ENCODE peak calls at places on chromosomes 2 and 18, in six cellular contexts. L, G, D, X, S and Y are unnamed samples.

GRCh38 chr2:54386993-54387590 is 69.0 kb upstream of the SPTBN1 start:
- DNase-seq in L (peak), G (no peak), D (peak), X (peak), S (no peak), Y (no peak)

GRCh38 chr2:76170856-76171255 is 460.1 kb upstream of the GCFC2 start:
- DNase-seq in L (no peak), G (no peak), D (no peak), X (no peak), S (no peak), Y (no peak)

GRCh38 chr2:37201766-37202165 is 5.5 kb downstream of the CEBPZOS start:
- DNase-seq in L (no peak), G (no peak), D (no peak), X (no peak), S (no peak), Y (no peak)

GRCh38 chr2:137507237-137507636 is 457.0 kb upstream of the HNMT start:
- DNase-seq in L (no peak), G (no peak), D (no peak), X (no peak), S (no peak), Y (no peak)

GRCh38 chr18:55093808-55094207 is 134.5 kb upstream of the CCDC68 start:
- DNase-seq in L (no peak), G (no peak), D (no peak), X (no peak), S (no peak), Y (no peak)

GRCh38 chr18:37980556-37980955 is 415.0 kb upstream of the CELF4 start:
- DNase-seq in L (no peak), G (no peak), D (no peak), X (no peak), S (no peak), Y (no peak)

GRCh38 chr2:100104718-100105677 is 37.4 kb downstream of the AFF3 start:
- DNase-seq in L (peak), G (peak), D (peak), X (no peak), S (no peak), Y (no peak)

GRCh38 chr2:95063401-95063958 is 38.0 kb downstream of the MAL start:
- DNase-seq in L (no peak), G (no peak), D (no peak), X (no peak), S (no peak), Y (no peak)

GRCh38 chr2:51247252-51247651 is 215.3 kb upstream of the NRXN1 start:
- DNase-seq in L (no peak), G (peak), D (no peak), X (no peak), S (no peak), Y (no peak)

GRCh38 chr18:9474103-9474982 is 970 bp upstream of the RALBP1 start:
- DNase-seq in L (peak), G (no peak), D (peak), X (peak), S (no peak), Y (no peak)

GRCh38 chr2:98502556-98503335 is 58.1 kb downstream of the INPP4A start:
- DNase-seq in L (peak), G (no peak), D (no peak), X (peak), S (no peak), Y (no peak)

GRCh38 chr2:47160207-47160606 is 5.1 kb upstream of the STPG4 start:
- DNase-seq in L (no peak), G (no peak), D (no peak), X (no peak), S (no peak), Y (no peak)

GRCh38 chr18:34805117-34805882 is 95.2 kb downstream of the DTNA start:
- DNase-seq in L (no peak), G (no peak), D (no peak), X (no peak), S (no peak), Y (no peak)

GRCh38 chr18:34807106-34807796 is 97.2 kb downstream of the DTNA start:
- DNase-seq in L (no peak), G (no peak), D (no peak), X (no peak), S (peak), Y (peak)

GRCh38 chr18:34808389-34808788 is 98.3 kb downstream of the DTNA start:
- DNase-seq in L (no peak), G (no peak), D (no peak), X (no peak), S (no peak), Y (no peak)

GRCh38 chr18:34806527-34806926 is 96.4 kb downstream of the DTNA start:
- DNase-seq in L (no peak), G (no peak), D (no peak), X (peak), S (no peak), Y (no peak)

DNA sequence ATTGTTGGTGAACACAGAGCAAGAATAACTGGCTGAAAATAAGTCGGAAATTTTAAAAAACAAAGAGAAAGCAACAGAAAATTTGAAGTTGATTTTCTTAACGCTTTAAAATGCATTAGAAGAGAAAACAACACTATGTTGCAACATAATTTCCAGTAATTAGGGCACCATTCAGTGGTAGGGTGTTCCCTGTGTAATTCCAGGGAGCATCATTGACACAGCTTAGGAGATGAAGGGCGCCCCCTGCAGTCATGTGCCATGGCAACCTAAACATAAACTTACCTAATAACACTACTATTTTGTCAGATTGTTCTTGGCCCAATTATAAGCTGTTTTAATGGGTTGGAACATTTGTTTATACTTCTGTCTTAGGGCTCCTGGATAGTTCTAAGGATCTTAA is 99.6 kb downstream of the DTNA start:
- DNase-seq in L (peak), G (peak), D (peak), X (peak), S (peak), Y (peak)
- TF ChIP-seq CTCF in L (peak), G (peak), D (no peak), X (peak), S (peak), Y (peak)

GRCh38 chr2:62747876-62748275 is 42.4 kb downstream of the EHBP1 start:
- DNase-seq in L (no peak), G (no peak), D (no peak), X (no peak), S (no peak), Y (no peak)
- TF ChIP-seq CTCF in L (no peak), G (no peak), D (no peak), X (no peak), S (no peak), Y (no peak)

GRCh38 chr18:75687626-75688025 is 260.1 kb upstream of the SMIM21 start:
- DNase-seq in L (no peak), G (no peak), D (no peak), X (no peak), S (no peak), Y (peak)

GRCh38 chr18:75694292-75694691 is 266.8 kb upstream of the SMIM21 start:
- DNase-seq in L (no peak), G (no peak), D (no peak), X (no peak), S (no peak), Y (no peak)

DNA sequence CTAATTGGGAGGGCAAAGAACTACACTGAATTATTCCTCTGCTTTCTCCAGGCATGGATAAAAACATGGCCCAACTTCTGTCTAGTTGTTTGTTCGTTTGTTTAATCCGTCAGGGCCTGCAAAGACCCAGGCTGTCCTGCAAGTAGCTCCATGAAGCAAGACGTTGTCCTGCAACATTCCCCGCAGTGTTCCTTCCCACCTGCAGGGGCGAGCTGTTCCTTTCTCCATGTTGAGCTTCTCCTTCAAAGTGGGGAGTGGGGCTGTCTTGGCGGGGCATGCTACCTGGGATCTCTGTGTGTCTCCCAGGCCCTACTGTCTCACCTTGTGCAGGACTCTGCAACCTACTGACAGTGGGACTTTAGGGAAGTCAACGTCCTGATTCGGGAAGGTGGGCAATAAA is 264.0 kb upstream of the SMIM21 start:
- DNase-seq in L (no peak), G (no peak), D (no peak), X (no peak), S (no peak), Y (no peak)
- TF ChIP-seq CTCF in L (no peak), G (no peak), D (no peak), X (no peak), S (no peak), Y (no peak)

GRCh38 chr2:3376821-3377220 is 797 bp downstream of the EIPR1 start:
- DNase-seq in L (no peak), G (no peak), D (no peak), X (no peak), S (no peak), Y (no peak)

GRCh38 chr2:3377279-3377611 is 373 bp downstream of the EIPR1 start:
- DNase-seq in L (peak), G (peak), D (no peak), X (peak), S (no peak), Y (peak)

GRCh38 chr2:3379339-3379646 is 201 bp upstream of the TRAPPC12 start:
- DNase-seq in L (no peak), G (no peak), D (no peak), X (no peak), S (no peak), Y (no peak)

GRCh38 chr2:3379647-3380534 is at the start of gene TRAPPC12:
- DNase-seq in L (peak), G (peak), D (peak), X (peak), S (peak), Y (peak)

DNA sequence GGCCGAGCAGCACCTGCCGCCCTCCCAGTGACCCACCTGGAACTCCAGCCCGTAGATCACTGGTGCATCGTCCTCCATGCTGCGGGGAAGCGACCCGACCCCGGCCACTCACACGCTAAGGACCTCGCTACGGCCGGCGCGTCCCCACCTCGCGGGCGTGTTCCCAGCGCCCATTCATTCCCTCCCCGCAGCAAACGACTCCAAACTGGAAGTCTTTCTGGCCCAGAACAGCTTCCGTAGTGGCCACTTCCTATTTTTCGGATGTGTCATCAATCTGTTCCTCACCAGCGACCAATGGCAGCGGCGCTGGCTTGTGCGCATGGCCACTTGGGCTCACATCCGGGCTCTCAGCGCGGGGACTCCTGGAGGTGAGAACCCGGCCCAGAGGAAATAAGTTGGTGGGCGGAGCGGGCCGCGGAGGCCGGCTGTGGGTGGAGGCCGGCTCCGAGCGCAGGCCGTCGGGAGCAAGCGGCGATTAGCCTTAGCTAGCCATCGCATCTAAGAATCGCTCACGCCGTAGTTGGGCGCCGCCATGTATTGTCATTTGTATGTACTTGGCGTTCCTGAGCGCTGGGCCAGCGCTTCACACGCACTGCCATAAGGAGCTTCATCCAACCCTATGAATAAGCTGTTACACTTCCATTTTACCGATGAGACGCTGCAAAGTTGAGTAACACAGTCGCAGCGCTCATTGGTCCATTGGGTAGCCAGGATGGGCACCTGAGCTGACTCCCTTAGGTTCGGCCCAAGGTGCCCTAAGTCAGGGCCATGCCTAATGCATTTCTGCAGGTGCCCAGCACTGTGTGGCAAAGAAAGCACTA is at the start of gene EIPR1:
- DNase-seq in L (peak), G (peak), D (peak), X (peak), S (peak), Y (peak)
- TF ChIP-seq CTCF in L (no peak), G (no peak), D (no peak), X (no peak), S (no peak), Y (no peak)

GRCh38 chr2:136117391-136117841 is 533 bp downstream of the CXCR4 start:
- DNase-seq in L (peak), G (peak), D (no peak), X (peak), S (peak), Y (peak)

GRCh38 chr2:136119717-136120675 is 2.0 kb upstream of the CXCR4 start:
- DNase-seq in L (no peak), G (no peak), D (no peak), X (no peak), S (no peak), Y (no peak)

GRCh38 chr2:136116813-136117390 is 1.0 kb downstream of the CXCR4 start:
- DNase-seq in L (no peak), G (peak), D (peak), X (no peak), S (peak), Y (no peak)

GRCh38 chr2:136118819-136119716 is 1.1 kb upstream of the CXCR4 start:
- DNase-seq in L (no peak), G (no peak), D (peak), X (no peak), S (peak), Y (no peak)

DNA sequence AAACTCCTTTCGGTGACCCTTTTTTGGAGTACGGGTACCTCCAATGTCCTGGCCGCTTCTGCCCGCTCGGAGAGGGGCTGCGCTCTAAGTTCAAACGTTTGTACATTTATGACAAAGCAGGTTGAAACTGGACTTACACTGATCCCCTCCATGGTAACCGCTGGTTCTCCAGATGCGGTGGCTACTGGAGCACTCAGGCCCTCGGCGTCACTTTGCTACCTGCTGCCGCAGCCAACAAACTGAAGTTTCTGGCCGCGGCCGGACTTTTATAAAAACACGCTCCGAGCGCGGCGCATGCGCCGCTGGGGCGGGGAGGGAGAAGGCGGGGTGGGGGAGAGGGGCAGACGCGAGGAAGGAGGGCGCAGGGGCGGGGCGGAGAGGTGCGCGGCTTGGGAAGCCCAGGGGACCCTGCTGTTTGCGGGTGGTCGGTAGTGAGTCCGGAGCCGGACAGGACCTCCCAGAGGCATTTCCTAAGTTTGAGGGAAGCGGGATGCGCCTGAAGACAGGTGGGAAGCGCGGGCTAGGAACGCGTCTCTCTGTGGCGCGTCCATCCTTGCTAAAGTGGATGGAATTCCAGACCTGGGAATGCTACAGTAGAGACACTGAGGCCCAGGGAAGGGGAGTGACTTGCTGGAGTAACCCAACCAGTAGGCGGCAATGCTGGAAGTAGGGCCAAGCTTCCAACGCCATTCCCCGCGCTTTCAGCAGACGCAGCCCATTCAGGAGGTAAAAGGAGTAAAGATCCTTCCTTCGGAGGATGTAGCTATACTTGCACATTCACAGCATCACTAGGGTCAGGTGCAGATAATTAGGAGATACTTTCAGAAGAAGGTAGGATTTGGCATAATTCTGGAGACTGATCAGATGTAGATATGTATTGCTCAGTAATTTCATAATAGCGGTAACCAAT is at the start of gene CXCR4:
- DNase-seq in L (no peak), G (peak), D (peak), X (peak), S (peak), Y (peak)
- TF ChIP-seq CTCF in L (no peak), G (peak), D (no peak), X (peak), S (peak), Y (no peak)